ENCODE peak calls at places on chromosome 14, in six cellular contexts. One of them, this sample, is unnamed.

GRCh38 chr14:23063601-23064000 is 6.3 kb upstream of the CDH24 start:
- DNase-seq in uterus: no peak
- DNase-seq in lung: no peak
- DNase-seq in H7: no peak
- DNase-seq in AG09309: no peak
- DNase-seq in germinal center: no peak
- DNase-seq in this sample: no peak

GRCh38 chr14:52876311-52876710 is 74.5 kb downstream of the FERMT2 start:
- DNase-seq in uterus: no peak
- DNase-seq in lung: no peak
- DNase-seq in H7: no peak
- DNase-seq in AG09309: no peak
- DNase-seq in germinal center: no peak
- DNase-seq in this sample: no peak

GRCh38 chr14:98290596-98290995 is 981.4 kb downstream of the BCL11B start:
- DNase-seq in uterus: no peak
- DNase-seq in lung: no peak
- DNase-seq in H7: no peak
- DNase-seq in AG09309: no peak
- DNase-seq in germinal center: no peak
- DNase-seq in this sample: no peak

GRCh38 chr14:22849212-22849819 is 12.9 kb downstream of the MMP14 start:
- DNase-seq in uterus: peak
- DNase-seq in lung: no peak
- DNase-seq in H7: peak
- DNase-seq in AG09309: no peak
- DNase-seq in germinal center: no peak
- DNase-seq in this sample: no peak

GRCh38 chr14:30214456-30215090 is 286.9 kb upstream of the PRKD1 start:
- DNase-seq in uterus: no peak
- DNase-seq in lung: no peak
- DNase-seq in H7: peak
- DNase-seq in AG09309: no peak
- DNase-seq in germinal center: no peak
- DNase-seq in this sample: peak

GRCh38 chr14:67418368-67419174 is 6.6 kb upstream of the PLEK2 start:
- DNase-seq in uterus: no peak
- DNase-seq in lung: no peak
- DNase-seq in H7: no peak
- DNase-seq in AG09309: no peak
- DNase-seq in germinal center: no peak
- DNase-seq in this sample: no peak

GRCh38 chr14:87967496-87967895 is 25.5 kb downstream of the GALC start:
- DNase-seq in uterus: no peak
- DNase-seq in lung: no peak
- DNase-seq in H7: no peak
- DNase-seq in AG09309: no peak
- DNase-seq in germinal center: no peak
- DNase-seq in this sample: no peak

GRCh38 chr14:68074765-68075381 is 255.3 kb downstream of the RAD51B start:
- DNase-seq in uterus: no peak
- DNase-seq in lung: no peak
- DNase-seq in H7: no peak
- DNase-seq in AG09309: no peak
- DNase-seq in germinal center: no peak
- DNase-seq in this sample: no peak

GRCh38 chr14:34065222-34065621 is 114.3 kb upstream of the EGLN3 start:
- DNase-seq in uterus: no peak
- DNase-seq in lung: no peak
- DNase-seq in H7: no peak
- DNase-seq in AG09309: no peak
- DNase-seq in germinal center: no peak
- DNase-seq in this sample: no peak

GRCh38 chr14:89298056-89298834 is 118.8 kb downstream of the FOXN3 start:
- DNase-seq in uterus: no peak
- DNase-seq in lung: no peak
- DNase-seq in H7: no peak
- DNase-seq in AG09309: no peak
- DNase-seq in germinal center: no peak
- DNase-seq in this sample: no peak

GRCh38 chr14:103091883-103092222 is 2.7 kb upstream of the EXOC3L4 start:
- DNase-seq in uterus: no peak
- DNase-seq in lung: no peak
- DNase-seq in H7: no peak
- DNase-seq in AG09309: no peak
- DNase-seq in germinal center: no peak
- DNase-seq in this sample: no peak

GRCh38 chr14:23431486-23431885 is 4.0 kb downstream of the MYH7 start:
- DNase-seq in uterus: no peak
- DNase-seq in lung: no peak
- DNase-seq in H7: peak
- DNase-seq in AG09309: no peak
- DNase-seq in germinal center: no peak
- DNase-seq in this sample: no peak

GRCh38 chr14:60085085-60085484 is 6.6 kb upstream of the PCNX4 start:
- DNase-seq in uterus: no peak
- DNase-seq in lung: no peak
- DNase-seq in H7: no peak
- DNase-seq in AG09309: no peak
- DNase-seq in germinal center: no peak
- DNase-seq in this sample: no peak

This sample was measured in glomerular endothelial cell.